ENCODE peak calls at places on chromosomes 5 and 9, in four cellular contexts. Y, P, N and M are unnamed samples.
A peak's percentile ranks its signal among the peaks of the same experiment; 100 is the strongest.

GRCh38 chr5:55364537-55365055 is 56.8 kb downstream of the MTREX start:
- DNase-seq in Y (no peak), P (no peak), N (no peak), M (no peak)

GRCh38 chr5:138468133-138468965 is 3.1 kb downstream of the EGR1 start:
- DNase-seq in Y (peak; percentile 50), P (peak; percentile 31), N (no peak), M (no peak)

GRCh38 chr5:135332519-135333150 is 66.4 kb downstream of the MACROH2A1 start:
- DNase-seq in Y (peak; percentile 81), P (peak; percentile 81), N (peak; percentile 18), M (no peak)

GRCh38 chr9:93813687-93814560 is 141.2 kb downstream of the BARX1 start:
- DNase-seq in Y (no peak), P (no peak), N (no peak), M (peak; percentile 48)

GRCh38 chr9:69149321-69149807 is 24.7 kb upstream of the TJP2 start:
- DNase-seq in Y (peak; percentile 57), P (peak; percentile 80), N (no peak), M (no peak)

GRCh38 chr5:72063219-72063819 is 44.0 kb upstream of the MAP1B start:
- DNase-seq in Y (peak; percentile 39), P (peak; percentile 25), N (no peak), M (no peak)

GRCh38 chr5:132838516-132839282 is 8.3 kb upstream of the SHROOM1 start:
- DNase-seq in Y (no peak), P (no peak), N (no peak), M (no peak)

GRCh38 chr5:144644317-144644716 is 473.6 kb downstream of the KCTD16 start:
- DNase-seq in Y (no peak), P (no peak), N (no peak), M (no peak)

GRCh38 chr5:73160239-73160671 is 12.7 kb upstream of the TMEM174 start:
- DNase-seq in Y (no peak), P (no peak), N (peak; percentile 80), M (no peak)

GRCh38 chr9:13941686-13942085 is 372.3 kb downstream of the NFIB start:
- DNase-seq in Y (peak; percentile 8), P (peak; percentile 61), N (no peak), M (no peak)

GRCh38 chr9:18114559-18114958 is 359.4 kb upstream of the ADAMTSL1 start:
- DNase-seq in Y (no peak), P (no peak), N (no peak), M (no peak)

GRCh38 chr9:91253488-91253887 is 108.2 kb downstream of the AUH start:
- DNase-seq in Y (no peak), P (no peak), N (peak; percentile 17), M (no peak)

GRCh38 chr9:89746385-89747116 is 141.7 kb downstream of the GADD45G start:
- DNase-seq in Y (peak; percentile 69), P (peak; percentile 9), N (no peak), M (no peak)

GRCh38 chr5:30607301-30607700 is 586.2 kb upstream of the CDH6 start:
- DNase-seq in Y (no peak), P (no peak), N (no peak), M (no peak)

GRCh38 chr5:9059920-9060691 is 485.8 kb downstream of the SEMA5A start:
- DNase-seq in Y (peak; percentile 42), P (peak; percentile 99), N (no peak), M (no peak)

GRCh38 chr5:141881886-141882285 is 3.7 kb upstream of the PCDH1 start:
- DNase-seq in Y (peak; percentile 2), P (no peak), N (no peak), M (no peak)

GRCh38 chr5:9197881-9198260 is 348.0 kb downstream of the SEMA5A start:
- DNase-seq in Y (no peak), P (peak; percentile 43), N (no peak), M (no peak)

GRCh38 chr5:151670074-151670686 is 16.5 kb downstream of the SPARC start:
- DNase-seq in Y (peak; percentile 66), P (no peak), N (no peak), M (no peak)
- H3K27ac ChIP-seq in Y (peak overlapping the region; percentile 57), P (peak overlapping the region; percentile 99), N (no peak overlapping the region), M (peak overlapping the region; percentile 85)

DNA sequence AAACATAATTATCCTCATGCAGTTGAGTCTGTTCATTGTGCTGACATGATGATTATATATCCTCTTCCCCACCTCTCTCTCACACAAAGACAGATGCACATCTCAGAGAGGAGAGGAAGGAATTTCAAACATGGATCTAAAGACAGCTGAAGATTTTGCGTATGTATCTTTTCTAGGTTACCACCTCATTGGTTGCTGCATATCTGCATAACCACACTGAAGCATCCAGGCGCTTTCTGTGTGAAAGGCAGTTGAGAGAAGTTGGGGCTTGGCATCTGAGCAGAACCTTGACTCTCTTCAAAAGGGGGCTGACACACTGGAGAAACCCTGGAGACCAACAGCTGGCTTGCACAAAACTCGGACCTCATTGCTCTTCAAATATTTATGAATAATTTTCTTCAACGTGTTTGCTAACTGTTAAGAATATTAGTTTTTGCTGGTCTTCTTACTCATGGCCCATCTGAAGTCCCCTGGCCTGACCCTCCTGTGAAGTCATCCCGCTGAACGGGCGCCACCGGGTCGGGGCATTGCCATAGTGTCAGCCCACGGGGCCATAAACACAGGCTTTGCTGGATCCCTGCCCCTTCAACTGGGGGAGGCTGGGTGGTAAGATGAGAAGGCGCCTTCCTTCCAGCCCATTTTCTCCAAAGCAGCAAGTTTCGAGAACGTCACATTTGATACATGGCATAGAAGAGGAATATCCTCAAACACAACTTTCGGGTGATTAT is 593.2 kb upstream of the CLINT1 start:
- DNase-seq in Y (no peak), P (no peak), N (no peak), M (no peak)
- H3K27ac ChIP-seq in Y (no peak overlapping the region), P (no peak overlapping the region), N (no peak overlapping the region), M (no peak overlapping the region)

GRCh38 chr5:157607371-157608161 is 32.0 kb upstream of the ADAM19 start:
- DNase-seq in Y (peak; percentile 32), P (peak; percentile 87), N (no peak), M (no peak)
- H3K27ac ChIP-seq in Y (peak overlapping the region; percentile 1), P (peak overlapping the region; percentile 64), N (no peak overlapping the region), M (peak overlapping the region; percentile 26)

DNA sequence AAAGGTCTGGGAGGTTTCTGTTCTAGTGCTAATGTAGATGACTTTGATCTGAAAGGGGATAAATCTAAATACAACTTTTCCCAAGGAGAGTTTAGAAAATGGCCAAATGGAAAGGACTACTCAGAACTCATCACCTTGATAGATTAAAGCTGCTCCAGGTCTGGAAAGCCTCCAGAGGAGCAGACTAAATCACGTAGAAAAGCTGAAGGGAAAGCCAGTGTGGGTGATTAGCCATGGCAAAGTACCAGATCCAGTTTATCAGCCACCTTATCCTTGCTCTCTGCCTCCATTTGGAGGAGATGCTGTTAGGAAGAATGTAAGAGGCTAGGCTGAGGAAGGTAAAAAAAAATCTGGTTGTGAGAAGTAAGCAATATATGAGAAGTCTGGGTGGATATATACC is 120.7 kb upstream of the RAI14 start:
- DNase-seq in Y (no peak), P (peak; percentile 18), N (no peak), M (no peak)
- H3K27ac ChIP-seq in Y (peak overlapping the region; percentile 84), P (peak overlapping the region; percentile 91), N (no peak overlapping the region), M (no peak overlapping the region)

GRCh38 chr9:137021574-137021978 is 6.5 kb downstream of the ABCA2 start:
- DNase-seq in Y (no peak), P (no peak), N (no peak), M (no peak)
- H3K27ac ChIP-seq in Y (no peak overlapping the region), P (no peak overlapping the region), N (no peak overlapping the region), M (no peak overlapping the region)